ENCODE peak calls at places on chromosomes 11 and 22, in four cellular contexts. N is A549, E is dorsolateral prefrontal cortex, A is left lung. V is an unnamed sample.

GRCh38 chr22:38609371-38609770 is 39.4 kb upstream of the DMC1 start:
- DNase-seq in N (no peak), A (no peak), E (no peak), V (no peak)

GRCh38 chr11:87722756-87723599 is 452.3 kb downstream of the RAB38 start:
- DNase-seq in N (peak), E (no peak), A (peak), V (peak)

GRCh38 chr11:132234878-132235277 is 864.5 kb downstream of the NTM start:
- DNase-seq in E (no peak), N (no peak), A (no peak), V (no peak)

GRCh38 chr11:59560290-59560701 is 49.0 kb downstream of the OR4D9 start:
- DNase-seq in A (no peak), E (no peak), N (peak), V (peak)

GRCh38 chr22:19902245-19902699 is 39.3 kb upstream of the COMT start:
- DNase-seq in E (no peak), N (no peak), A (peak), V (no peak)

GRCh38 chr11:2314525-2315394 is 12.9 kb downstream of the TSPAN32 start:
- DNase-seq in N (no peak), E (peak), A (peak), V (no peak)

GRCh38 chr11:12048936-12049790 is 40.7 kb upstream of the DKK3 start:
- DNase-seq in E (no peak), N (no peak), A (no peak), V (no peak)

GRCh38 chr22:44293034-44293433 is 19.7 kb downstream of the SHISAL1 start:
- DNase-seq in E (no peak), N (no peak), A (peak), V (no peak)

GRCh38 chr11:60810151-60810550 is 25.0 kb downstream of the MS4A10 start:
- DNase-seq in A (no peak), E (no peak), N (no peak), V (no peak)

GRCh38 chr11:120129570-120129969 is 8.3 kb downstream of the TRIM29 start:
- DNase-seq in E (peak), N (no peak), A (peak), V (no peak)

GRCh38 chr22:49183826-49184216 is 643.9 kb downstream of the BRD1 start:
- DNase-seq in E (no peak), A (peak), N (no peak), V (no peak)

GRCh38 chr11:27898166-27898565 is 197.9 kb upstream of the BDNF start:
- DNase-seq in N (no peak), A (no peak), E (no peak), V (no peak)

GRCh38 chr11:129643031-129643721 is 172.5 kb upstream of the TMEM45B start:
- DNase-seq in E (no peak), N (peak), A (no peak), V (peak)

GRCh38 chr11:3155216-3155615 is 9.9 kb downstream of the OSBPL5 start:
- DNase-seq in A (peak), E (no peak), N (no peak), V (no peak)

GRCh38 chr22:43955883-43956286 is 643 bp downstream of the SAMM50 start:
- DNase-seq in A (no peak), E (no peak), N (no peak), V (no peak)

GRCh38 chr11:6653055-6653454 is 2.6 kb downstream of the DCHS1 start:
- DNase-seq in N (no peak), E (no peak), A (no peak), V (no peak)

GRCh38 chr22:43066134-43066533 is 23.1 kb downstream of the TTLL1 start:
- DNase-seq in N (no peak), A (no peak), E (no peak), V (no peak)

GRCh38 chr11:9047986-9048522 is 43.3 kb downstream of the SCUBE2 start:
- DNase-seq in N (no peak), A (no peak), E (no peak), V (no peak)

GRCh38 chr22:49166211-49166610 is 661.5 kb downstream of the BRD1 start:
- DNase-seq in N (no peak), A (no peak), E (no peak), V (no peak)

GRCh38 chr11:60786811-60787567 is 1.9 kb downstream of the MS4A10 start:
- DNase-seq in N (peak), A (no peak), E (no peak), V (peak)

GRCh38 chr11:2742611-2743426 is 43.0 kb upstream of the KCNQ1OT1 start:
- DNase-seq in A (peak), E (no peak), N (no peak), V (no peak)

GRCh38 chr11:64095286-64095825 is 59.6 kb downstream of the FLRT1 start:
- DNase-seq in N (no peak), A (no peak), E (no peak), V (no peak)

GRCh38 chr11:64092119-64092760 is 56.5 kb downstream of the FLRT1 start:
- DNase-seq in N (no peak), E (peak), A (no peak), V (no peak)

GRCh38 chr11:64094463-64095223 is 58.9 kb downstream of the FLRT1 start:
- DNase-seq in E (no peak), A (peak), N (peak), V (peak)

GRCh38 chr11:64092761-64093136 is 57.0 kb downstream of the FLRT1 start:
- DNase-seq in N (no peak), A (no peak), E (no peak), V (no peak)

DNA sequence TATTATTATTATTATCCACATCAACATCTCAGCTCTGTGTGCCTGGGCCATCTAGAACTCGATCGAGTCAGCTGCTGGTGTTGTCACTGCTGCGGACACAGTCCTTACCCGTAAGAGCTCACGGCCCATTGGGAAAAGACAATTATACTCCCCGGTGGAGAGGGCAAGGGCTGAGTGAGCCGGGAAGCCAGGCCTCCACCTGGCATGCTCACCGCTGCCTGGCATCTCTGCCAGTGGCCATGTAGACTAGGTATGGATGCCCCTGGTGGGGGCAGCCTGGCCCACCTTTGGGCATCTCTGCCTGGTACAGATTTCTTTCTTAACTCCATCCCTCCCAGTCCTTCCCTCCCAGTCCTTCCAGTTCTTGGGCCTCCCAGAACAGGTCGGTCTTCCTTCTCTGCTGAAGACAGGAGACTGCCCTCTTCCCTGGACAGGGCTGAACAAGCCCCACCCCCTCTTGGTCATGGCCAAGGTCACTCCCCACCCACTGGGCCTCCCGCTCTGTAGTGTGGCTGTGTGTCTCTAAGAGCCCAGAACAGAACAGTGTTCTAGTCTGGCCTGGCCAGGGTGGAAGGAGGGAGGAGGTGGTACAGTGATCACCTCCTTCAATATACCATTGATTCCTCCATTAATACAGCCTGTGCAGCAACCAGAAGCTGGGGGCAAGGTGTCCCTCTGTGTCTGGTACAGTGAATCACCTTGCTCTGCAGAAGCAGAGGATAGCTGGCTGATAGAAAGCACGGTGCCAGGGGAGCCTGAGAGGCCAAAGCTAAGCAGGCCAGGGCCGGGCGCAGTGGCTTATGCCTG is 57.7 kb downstream of the FLRT1 start:
- DNase-seq in E (no peak), A (no peak), N (no peak), V (no peak)
- H3K27ac ChIP-seq in E (peak), A (no peak), N (peak), V (peak)

DNA sequence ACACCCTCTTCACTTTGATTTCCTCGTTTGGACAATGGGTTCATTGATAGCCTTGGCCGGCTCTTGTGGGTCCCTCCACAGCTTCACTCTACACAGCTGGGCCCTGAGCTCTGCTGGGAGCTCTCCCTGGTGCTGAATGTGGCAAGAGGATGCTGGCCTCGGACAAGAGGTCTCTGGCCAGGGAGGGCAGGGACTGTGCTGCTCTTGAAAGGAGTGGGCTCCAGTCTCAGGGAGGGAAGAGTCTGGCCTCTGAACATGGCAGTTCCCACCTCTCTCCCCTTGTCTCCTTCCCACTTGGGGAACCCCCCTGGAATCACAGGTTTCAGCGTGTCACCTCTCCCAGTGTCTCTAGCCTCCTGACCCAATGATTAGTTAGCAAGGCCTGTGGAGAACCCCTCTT is 3.0 kb upstream of the CABP7 start:
- DNase-seq in E (peak), N (peak), A (no peak), V (no peak)
- TF ChIP-seq CTCF in E (no peak), N (no peak), A (no peak), V (no peak)

DNA sequence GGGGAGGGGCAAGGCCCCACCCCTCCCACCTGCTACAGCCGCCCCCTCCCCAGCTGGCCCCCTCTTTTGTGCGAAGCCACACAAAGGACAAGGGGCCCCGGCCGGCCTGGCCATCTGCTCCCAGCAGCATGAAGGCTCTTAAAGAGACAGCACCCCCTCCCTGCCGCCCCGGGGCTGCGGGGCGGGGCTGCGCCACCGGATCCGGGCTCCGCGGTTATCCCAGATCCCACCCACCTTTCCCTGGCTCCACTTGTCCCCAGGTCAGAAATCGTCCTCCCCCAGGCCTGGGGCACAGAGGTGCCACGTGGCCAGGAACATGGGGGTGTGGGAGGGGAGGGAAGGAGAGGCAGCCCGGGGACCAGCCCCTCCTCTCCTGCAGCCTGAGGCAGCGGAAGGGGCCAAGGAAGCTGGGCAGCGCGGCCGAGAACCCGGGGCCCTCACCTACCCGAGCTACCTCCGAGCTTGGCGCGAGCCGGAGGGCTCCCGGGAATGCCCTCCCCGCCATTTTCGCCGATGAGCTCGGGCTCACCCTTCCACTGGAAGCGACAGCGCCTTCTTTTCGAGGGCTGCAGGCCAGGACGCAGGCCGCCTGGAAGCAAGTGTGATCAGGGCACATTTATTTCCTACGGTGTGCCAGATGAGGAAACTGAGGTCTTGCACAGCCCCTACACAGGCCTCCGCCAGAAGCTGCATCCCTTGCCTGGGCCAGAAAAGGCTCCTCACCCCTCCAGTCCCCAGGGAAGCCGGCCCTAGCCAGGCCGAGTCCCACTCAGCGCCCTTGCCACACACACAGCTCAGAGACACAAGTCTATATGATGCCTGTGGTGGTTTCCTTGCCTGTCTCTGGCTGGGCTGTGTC is 2.5 kb upstream of the RCOR2 start:
- DNase-seq in N (no peak), E (peak), A (no peak), V (no peak)
- H3K27ac ChIP-seq in N (peak), E (peak), A (no peak), V (peak)

GRCh38 chr11:64677441-64678023 is 45.5 kb downstream of the NRXN2 start:
- DNase-seq in E (no peak), A (no peak), N (no peak), V (no peak)
- TF ChIP-seq CTCF in E (no peak), A (no peak), N (no peak), V (no peak)

GRCh38 chr11:75560644-75561043 is 1.4 kb upstream of the SERPINH1 start:
- DNase-seq in A (no peak), E (no peak), N (no peak), V (no peak)

GRCh38 chr11:75555079-75555811 is 6.8 kb upstream of the SERPINH1 start:
- DNase-seq in N (no peak), E (no peak), A (peak), V (no peak)

GRCh38 chr11:75558939-75559843 is 2.9 kb upstream of the SERPINH1 start:
- DNase-seq in A (peak), N (no peak), E (no peak), V (no peak)

GRCh38 chr11:75554258-75555022 is 7.6 kb upstream of the SERPINH1 start:
- DNase-seq in N (no peak), E (peak), A (peak), V (no peak)

DNA sequence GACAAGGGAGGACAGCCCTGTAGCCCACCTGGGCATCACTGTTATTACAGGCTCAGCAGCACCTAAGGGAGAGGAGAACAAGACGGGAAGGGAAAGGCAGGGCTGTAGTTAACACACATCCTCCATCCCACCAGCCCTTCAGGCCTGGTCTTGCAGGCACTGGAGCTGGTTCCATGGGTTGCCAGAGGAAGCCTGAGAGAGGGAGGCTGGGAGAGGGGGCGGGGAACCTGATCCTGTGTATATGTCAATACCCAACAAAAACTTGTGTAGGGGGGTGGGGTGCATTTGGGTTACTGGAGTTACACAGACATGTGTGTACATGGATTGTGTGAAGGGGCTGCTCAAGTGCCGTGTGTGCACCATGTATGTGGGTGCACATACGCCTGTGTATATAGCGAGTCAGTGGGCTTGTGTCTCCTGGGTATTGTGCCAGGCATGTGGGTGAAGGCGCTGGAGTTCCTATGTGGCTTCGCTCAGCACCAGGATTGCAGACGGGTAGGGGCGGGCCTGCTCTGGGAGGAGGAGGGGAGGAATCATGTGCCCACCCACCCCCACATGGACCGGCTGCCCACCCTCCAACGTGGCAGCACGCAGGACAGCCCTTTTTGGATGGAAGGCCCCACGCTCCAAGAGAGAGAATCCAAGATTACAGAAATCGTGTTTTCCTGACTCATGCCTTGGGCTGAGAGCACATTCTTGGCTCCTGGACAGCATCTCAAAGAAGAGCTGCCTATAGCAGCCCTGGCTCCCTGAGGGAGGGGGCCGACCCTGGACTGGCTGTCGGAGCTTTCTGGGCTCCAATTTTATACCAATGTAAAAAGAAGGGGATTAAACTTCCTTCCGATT is 4.2 kb upstream of the SERPINH1 start:
- DNase-seq in N (no peak), A (peak), E (no peak), V (no peak)
- H3K27ac ChIP-seq in N (peak), A (peak), E (no peak), V (peak)

GRCh38 chr11:115775846-115776245 is 271.6 kb upstream of the CADM1 start:
- DNase-seq in N (no peak), A (no peak), E (no peak), V (no peak)
- TF ChIP-seq CTCF in N (no peak), A (no peak), E (no peak), V (no peak)

DNA sequence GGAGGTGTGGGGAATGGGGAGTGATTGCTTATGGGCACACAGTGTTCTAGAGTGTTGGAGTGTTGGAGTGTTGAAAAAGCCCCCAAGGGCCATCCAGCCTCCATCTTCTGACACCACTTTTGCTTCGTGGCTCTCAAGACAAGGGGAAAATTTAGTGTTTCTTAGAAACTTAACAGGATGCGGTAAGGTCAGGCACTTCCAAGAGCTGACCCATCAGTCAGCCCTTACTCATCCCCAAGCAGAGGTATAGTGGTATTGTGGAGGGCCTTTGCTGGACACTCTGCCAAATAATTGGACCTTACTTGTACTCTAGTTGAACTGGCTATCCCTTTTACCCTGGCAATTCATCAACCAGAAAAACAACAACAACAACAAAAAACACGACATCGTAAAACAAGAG is 14.8 kb upstream of the ALDH3B2 start:
- DNase-seq in A (no peak), N (no peak), E (no peak), V (no peak)
- H3K27ac ChIP-seq in A (no peak), N (no peak), E (no peak), V (no peak)

GRCh38 chr11:45095691-45096010 is 50.8 kb upstream of the PRDM11 start:
- DNase-seq in A (no peak), E (no peak), N (no peak), V (no peak)

GRCh38 chr11:45098929-45099328 is 47.5 kb upstream of the PRDM11 start:
- DNase-seq in E (no peak), N (no peak), A (no peak), V (no peak)

GRCh38 chr11:45097721-45098493 is 48.5 kb upstream of the PRDM11 start:
- DNase-seq in A (no peak), N (peak), E (no peak), V (peak)

GRCh38 chr11:45094958-45095690 is 51.3 kb upstream of the PRDM11 start:
- DNase-seq in E (no peak), A (no peak), N (no peak), V (no peak)

GRCh38 chr11:45096636-45097035 is 49.8 kb upstream of the PRDM11 start:
- DNase-seq in N (no peak), A (no peak), E (no peak), V (no peak)
- TF ChIP-seq CTCF in N (no peak), A (no peak), E (no peak), V (no peak)

GRCh38 chr22:46360097-46360496 is 24.6 kb downstream of the TRMU start:
- DNase-seq in A (no peak), N (no peak), E (no peak), V (no peak)

GRCh38 chr22:46361861-46362220 is 26.3 kb downstream of the TRMU start:
- DNase-seq in A (no peak), E (no peak), N (no peak), V (no peak)

GRCh38 chr22:46359362-46359761 is 23.8 kb downstream of the TRMU start:
- DNase-seq in A (peak), E (no peak), N (no peak), V (no peak)

GRCh38 chr22:46362221-46362933 is 26.9 kb downstream of the TRMU start:
- DNase-seq in E (no peak), N (no peak), A (peak), V (no peak)

DNA sequence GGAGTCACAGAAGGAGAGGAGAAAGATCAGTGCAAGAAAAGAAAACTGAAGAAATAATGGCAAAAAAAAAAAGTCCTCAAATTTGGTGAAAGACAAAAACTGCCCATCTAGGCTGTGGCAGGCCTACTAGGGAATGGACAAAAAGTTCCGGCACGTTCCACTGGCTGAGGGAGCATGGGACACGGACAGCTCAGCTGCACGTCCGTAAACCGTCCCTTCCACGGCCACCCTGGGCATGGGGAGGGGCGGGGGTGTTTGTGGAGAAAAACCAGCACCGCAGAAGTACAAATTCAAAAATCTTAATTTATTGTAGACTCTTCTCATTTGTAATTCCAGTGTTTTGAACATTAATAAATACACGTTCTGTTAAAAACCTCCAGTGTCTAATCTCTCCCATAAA is 25.4 kb downstream of the TRMU start:
- DNase-seq in A (peak), N (no peak), E (no peak), V (no peak)
- H3K27ac ChIP-seq in A (no peak), N (no peak), E (no peak), V (peak)